ENCODE peak calls at places on chromosomes 4 and X, in four cellular contexts. J, U, Q and Z are unnamed samples.

GRCh38 chr4:30717208-30718020 is 2.8 kb upstream of the PCDH7 start:
- DNase-seq in J (peak; percentile 69), U (peak; percentile 37), Q (peak; percentile 18), Z (peak; percentile 36)

GRCh38 chrX:78622834-78623233 is 36.3 kb downstream of the RTL3 start:
- DNase-seq in J (no peak), U (no peak), Q (no peak), Z (no peak)

GRCh38 chr4:3780347-3781171 is 14.4 kb downstream of the ADRA2C start:
- DNase-seq in J (peak; percentile 90), U (peak; percentile 40), Q (peak; percentile 71), Z (no peak)

GRCh38 chrX:71292669-71293379 is 8.7 kb upstream of the ITGB1BP2 start:
- DNase-seq in J (no peak), U (no peak), Q (no peak), Z (no peak)

GRCh38 chr4:74000301-74000700 is 1.8 kb upstream of the CXCL5 start:
- DNase-seq in J (no peak), U (no peak), Q (no peak), Z (no peak)

GRCh38 chr4:2071912-2072867 is 13.1 kb downstream of the NAT8L start:
- DNase-seq in J (no peak), U (no peak), Q (peak; percentile 73), Z (no peak)

GRCh38 chr4:93791570-93792195 is 36.9 kb upstream of the ATOH1 start:
- DNase-seq in J (peak; percentile 84), U (peak; percentile 69), Q (peak; percentile 48), Z (peak; percentile 30)

GRCh38 chrX:1657367-1658082 is 42.7 kb downstream of the ASMT start:
- DNase-seq in J (no peak), U (peak; percentile 20), Q (no peak), Z (no peak)

GRCh38 chr4:17236686-17237085 is 275.2 kb downstream of the QDPR start:
- DNase-seq in J (no peak), U (no peak), Q (no peak), Z (no peak)

GRCh38 chr4:152075253-152075928 is 314.6 kb upstream of the GATB start:
- DNase-seq in J (no peak), U (no peak), Q (no peak), Z (no peak)

GRCh38 chr4:24932831-24933230 is 20.0 kb upstream of the CCDC149 start:
- DNase-seq in J (no peak), U (no peak), Q (no peak), Z (no peak)

GRCh38 chrX:13747836-13748235 is 13.3 kb downstream of the OFD1 start:
- DNase-seq in J (peak; percentile 44), U (peak; percentile 40), Q (no peak), Z (no peak)

GRCh38 chrX:64206556-64207162 is 1.2 kb upstream of the AMER1 start:
- DNase-seq in J (peak; percentile 17), U (no peak), Q (peak; percentile 43), Z (peak; percentile 19)

GRCh38 chrX:7925867-7926472 is 1.2 kb downstream of the PNPLA4 start:
- DNase-seq in J (peak; percentile 71), U (peak; percentile 72), Q (peak; percentile 44), Z (peak; percentile 23)

GRCh38 chr4:26819026-26819425 is 41.6 kb upstream of the STIM2 start:
- DNase-seq in J (no peak), U (no peak), Q (no peak), Z (no peak)

GRCh38 chr4:112189754-112190153 is 41.8 kb upstream of the AP1AR start:
- DNase-seq in J (no peak), U (no peak), Q (no peak), Z (no peak)

GRCh38 chr4:149371021-149371420 is 444.6 kb downstream of the IQCM start:
- DNase-seq in J (peak; percentile 72), U (peak; percentile 21), Q (no peak), Z (no peak)

GRCh38 chr4:17809667-17810066 is 890 bp downstream of the DCAF16 start:
- DNase-seq in J (no peak), U (no peak), Q (no peak), Z (no peak)

GRCh38 chrX:72381439-72382198 is 75.9 kb upstream of the CITED1 start:
- DNase-seq in J (no peak), U (no peak), Q (no peak), Z (no peak)

GRCh38 chr4:153706519-153706918 is 22.4 kb downstream of the TLR2 start:
- DNase-seq in J (no peak), U (no peak), Q (no peak), Z (no peak)

GRCh38 chr4:35793045-35793722 is 451.1 kb downstream of the ARAP2 start:
- DNase-seq in J (no peak), U (no peak), Q (no peak), Z (no peak)

GRCh38 chr4:74410272-74410671 is 34.7 kb upstream of the AREG start:
- DNase-seq in J (no peak), U (no peak), Q (no peak), Z (no peak)

GRCh38 chr4:926538-926937 is 5.6 kb downstream of the GAK start:
- DNase-seq in J (peak; percentile 44), U (peak; percentile 43), Q (no peak), Z (no peak)

GRCh38 chrX:9339603-9340569 is 125.0 kb upstream of the TBL1X start:
- DNase-seq in J (no peak), U (no peak), Q (no peak), Z (peak; percentile 47)

GRCh38 chr4:20391224-20391623 is 139.5 kb downstream of the SLIT2 start:
- DNase-seq in J (no peak), U (no peak), Q (no peak), Z (no peak)

GRCh38 chrX:78555401-78555980 is 103.6 kb downstream of the RTL3 start:
- DNase-seq in J (no peak), U (no peak), Q (no peak), Z (no peak)

GRCh38 chrX:76279007-76279406 is 106.1 kb downstream of the PBDC1 start:
- DNase-seq in J (peak; percentile 52), U (peak; percentile 54), Q (no peak), Z (peak; percentile 8)

GRCh38 chr4:14807857-14808256 is 194.4 kb upstream of the CPEB2 start:
- DNase-seq in J (no peak), U (no peak), Q (no peak), Z (no peak)

GRCh38 chr4:22962186-22962786 is 269.5 kb downstream of the GBA3 start:
- DNase-seq in J (peak; percentile 54), U (peak; percentile 29), Q (no peak), Z (no peak)

GRCh38 chrX:23228950-23229448 is 105.7 kb upstream of the PTCHD1 start:
- DNase-seq in J (no peak), U (no peak), Q (no peak), Z (no peak)

GRCh38 chr4:148355442-148356123 is 86.6 kb downstream of the NR3C2 start:
- DNase-seq in J (no peak), U (no peak), Q (no peak), Z (peak; percentile 17)

GRCh38 chr4:118282692-118283091 is 70.1 kb downstream of the PRSS12 start:
- DNase-seq in J (no peak), U (no peak), Q (peak; percentile 39), Z (no peak)

GRCh38 chr4:85243857-85244256 is 231.1 kb upstream of the ARHGAP24 start:
- DNase-seq in J (no peak), U (no peak), Q (no peak), Z (no peak)
- TF ChIP-seq CTCF in J (peak; percentile 2), U (no peak), Q (no peak), Z (peak; percentile 33)

GRCh38 chr4:40448875-40449274 is 113.7 kb downstream of the CHRNA9 start:
- DNase-seq in J (peak; percentile 34), U (peak; percentile 86), Q (peak; percentile 70), Z (no peak)
- H3K4me1 ChIP-seq in J (peaks cover 37% of the 10 kb centered on the region), U (peaks cover 15% of the 10 kb centered on the region), Q (peaks cover 56% of the 10 kb centered on the region), Z (no peaks in the 10 kb centered on the region)

DNA sequence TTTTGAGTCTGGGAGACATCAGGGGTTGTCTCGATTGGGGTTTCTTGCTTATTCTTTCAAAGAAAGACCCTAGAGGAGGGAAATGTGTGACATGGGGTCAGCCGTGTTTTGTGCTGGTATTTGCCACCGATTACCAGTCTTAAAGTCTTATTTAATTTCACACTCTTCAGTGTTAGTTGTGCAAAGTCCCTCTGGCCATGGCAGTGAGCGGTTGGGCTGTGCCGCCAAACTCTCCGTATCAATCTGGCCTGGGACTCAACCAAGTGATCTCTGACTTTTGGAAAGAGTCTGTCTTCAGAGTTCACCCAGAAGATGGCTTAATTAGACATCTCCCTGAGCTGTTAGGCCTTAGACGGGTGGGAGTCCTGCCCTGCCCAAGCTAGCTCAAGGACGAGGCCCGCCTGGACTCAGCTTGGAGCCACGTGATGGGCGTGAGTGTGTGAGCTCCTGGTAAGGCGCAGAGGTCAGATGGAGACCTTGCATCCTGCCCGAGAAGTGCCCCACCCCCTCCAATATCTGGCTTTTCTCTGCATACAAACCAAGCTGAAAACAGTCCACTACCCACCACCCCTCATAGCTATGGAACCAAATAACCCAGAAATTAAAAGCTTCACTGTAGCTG is 3.8 kb upstream of the PITX2 start:
- DNase-seq in J (no peak), U (no peak), Q (no peak), Z (no peak)
- H3K9me3 ChIP-seq in J (no peaks in the 10 kb centered on the region), U (no peaks in the 10 kb centered on the region), Q (no peaks in the 10 kb centered on the region), Z (no peaks in the 10 kb centered on the region)

DNA sequence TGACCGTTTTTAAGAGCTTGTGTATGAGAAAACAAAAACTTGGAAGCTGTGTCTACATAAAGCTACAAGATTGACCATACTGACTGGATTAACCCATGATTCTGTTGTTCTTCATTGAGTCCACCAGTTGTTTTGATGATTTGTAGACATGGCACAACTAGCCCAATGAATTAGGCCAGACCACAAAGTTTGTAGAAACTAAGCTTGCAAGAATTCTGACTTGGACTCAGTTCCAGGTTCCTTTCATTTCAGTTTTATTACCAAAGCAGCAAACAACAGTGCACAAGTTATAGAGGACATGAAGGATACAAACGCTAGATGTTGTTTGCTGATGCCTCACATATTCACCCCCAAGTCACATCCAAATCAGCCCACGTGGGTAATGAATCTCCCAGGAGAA is 119.2 kb downstream of the RASGEF1B start:
- DNase-seq in J (no peak), U (no peak), Q (no peak), Z (no peak)
- TF ChIP-seq CTCF in J (no peak), U (no peak), Q (no peak), Z (no peak)

DNA sequence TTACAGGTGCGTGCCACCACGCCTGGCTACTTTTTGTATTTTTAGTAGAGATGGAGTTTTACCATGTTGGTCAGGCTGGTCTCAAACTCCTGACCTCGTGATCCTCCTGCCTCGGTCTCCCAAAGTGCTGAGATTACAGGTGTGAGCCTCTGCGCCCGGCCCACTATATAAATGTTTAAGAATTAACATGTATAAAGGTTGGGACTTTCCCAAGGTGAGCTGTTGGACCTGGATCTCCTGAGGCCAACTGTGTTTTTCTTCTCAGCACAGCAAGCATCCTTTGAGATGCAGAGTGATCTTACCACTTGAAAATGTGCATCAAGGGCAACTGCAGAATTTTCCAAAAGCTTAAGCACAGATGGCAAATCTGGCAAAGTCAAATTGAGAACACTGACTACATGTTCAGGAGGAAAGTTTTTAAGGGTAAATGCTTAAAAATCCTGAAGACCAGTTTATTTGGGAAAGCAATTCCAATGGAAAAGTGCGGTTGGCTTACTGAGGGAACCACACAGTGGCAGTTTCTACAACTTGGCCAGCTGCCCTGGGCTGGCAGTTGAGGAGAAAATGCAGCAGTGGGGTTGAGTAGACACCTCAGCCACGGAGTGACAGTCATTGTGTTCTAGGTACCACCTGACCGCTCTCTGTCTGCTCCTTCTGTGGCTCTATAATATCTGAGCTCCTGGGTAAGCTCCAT is 168.9 kb downstream of the CBR4 start:
- DNase-seq in J (no peak), U (no peak), Q (no peak), Z (peak; percentile 53)
- H3K4me1 ChIP-seq in J (peaks cover 17% of the 10 kb centered on the region), U (no peaks in the 10 kb centered on the region), Q (no peaks in the 10 kb centered on the region), Z (peaks cover 64% of the 10 kb centered on the region)

DNA sequence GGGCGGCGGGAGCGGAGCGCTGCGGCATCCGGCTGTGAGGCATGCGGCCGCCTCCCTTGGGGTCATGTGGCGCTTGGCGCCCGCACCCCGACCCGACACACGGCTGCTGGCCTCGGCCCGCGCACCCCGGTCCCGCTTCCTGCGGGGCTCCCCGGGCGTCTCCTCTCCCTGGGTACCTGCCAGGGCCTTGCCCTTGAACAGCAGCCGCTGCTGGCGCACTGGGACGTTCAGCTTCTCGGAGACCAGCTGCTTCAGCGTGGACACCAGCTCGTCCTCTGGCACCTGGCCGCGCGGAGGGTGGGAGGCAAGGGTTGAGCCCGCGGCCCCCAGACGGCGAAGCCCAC is 391 bp downstream of the UBL4A start:
- DNase-seq in J (peak; percentile 33), U (peak; percentile 33), Q (peak; percentile 78), Z (peak; percentile 31)
- H3K9me3 ChIP-seq in J (no peaks in the 10 kb centered on the region), U (no peaks in the 10 kb centered on the region), Q (no peaks in the 10 kb centered on the region), Z (no peaks in the 10 kb centered on the region)